ENCODE peak calls at places on chromosome 19, in ten cellular contexts. S is tibial nerve, E is IMR-90, F is brain microvascular endothelial cell, J is left ventricle myocardium inferior, A is upper lobe of right lung, U is bronchial epithelial cell, D is transverse colon, N is H9, W is cardiac muscle cell. T is an unnamed sample.

GRCh38 chr19:50238043-50238442 is 34.6 kb downstream of the MYH14 start:
- DNase-seq in S (no peak), E (no peak), F (no peak), J (peak; percentile 34), A (no peak), U (no peak), D (no peak), N (no peak), W (no peak), T (no peak)

GRCh38 chr19:1945899-1946298 is 4.9 kb downstream of the CSNK1G2 start:
- DNase-seq in S (peak; percentile 21), E (no peak), F (no peak), J (no peak), A (peak; percentile 72), U (no peak), D (peak; percentile 65), N (peak; percentile 90), W (peak; percentile 56), T (peak; percentile 97)

GRCh38 chr19:7294571-7295212 is 478 bp upstream of the INSR start:
- DNase-seq in S (peak; percentile 62), E (peak; percentile 16), F (no peak), J (peak; percentile 82), A (peak; percentile 92), U (no peak), D (peak; percentile 83), N (peak; percentile 43), W (peak; percentile 74), T (peak; percentile 79)

GRCh38 chr19:4583961-4584669 is 24.6 kb upstream of the SEMA6B start:
- DNase-seq in S (no peak), E (no peak), F (no peak), J (no peak), A (no peak), U (no peak), D (no peak), N (peak; percentile 67), W (no peak), T (peak; percentile 95)

GRCh38 chr19:10120538-10121198 is 969 bp upstream of the EIF3G start:
- DNase-seq in S (no peak), E (peak; percentile 92), F (peak; percentile 74), J (no peak), A (no peak), U (peak; percentile 92), D (no peak), N (no peak), W (no peak), T (no peak)

GRCh38 chr19:11142528-11143171 is 12.9 kb downstream of the SPC24 start:
- DNase-seq in S (peak; percentile 83), E (peak; percentile 95), F (peak; percentile 93), J (peak; percentile 92), A (peak; percentile 95), U (peak; percentile 80), D (peak; percentile 75), N (peak; percentile 92), W (peak; percentile 86), T (peak; percentile 92)

GRCh38 chr19:10256551-10256950 is 4.5 kb downstream of the MRPL4 start:
- DNase-seq in S (no peak), E (no peak), F (no peak), J (no peak), A (no peak), U (no peak), D (no peak), N (no peak), W (no peak), T (peak; percentile 19)

GRCh38 chr19:30649934-30650614 is 277.9 kb downstream of the ZNF536 start:
- DNase-seq in S (peak; percentile 40), E (peak; percentile 51), F (peak; percentile 52), J (no peak), A (no peak), U (peak; percentile 51), D (no peak), N (no peak), W (peak; percentile 59), T (peak; percentile 82)

GRCh38 chr19:18278521-18279265 is 2.7 kb downstream of the JUND start:
- DNase-seq in S (no peak), E (no peak), F (peak; percentile 25), J (no peak), A (no peak), U (no peak), D (peak; percentile 55), N (no peak), W (no peak), T (peak; percentile 47)

GRCh38 chr19:33434886-33435705 is 61.6 kb downstream of the CEBPG start:
- DNase-seq in S (no peak), E (peak; percentile 32), F (peak; percentile 8), J (peak; percentile 9), A (peak; percentile 57), U (no peak), D (no peak), N (no peak), W (no peak), T (peak; percentile 78)

GRCh38 chr19:27654266-27654990 is 1558.5 kb downstream of the UQCRFS1 start:
- DNase-seq in S (no peak), E (no peak), F (no peak), J (no peak), A (no peak), U (no peak), D (no peak), N (no peak), W (no peak), T (no peak)

GRCh38 chr19:46032597-46033025 is 8.2 kb downstream of the IGFL4 start:
- DNase-seq in S (no peak), E (no peak), F (no peak), J (no peak), A (no peak), U (no peak), D (no peak), N (no peak), W (no peak), T (no peak)

GRCh38 chr19:55304279-55304978 is 20.6 kb downstream of the BRSK1 start:
- DNase-seq in S (peak; percentile 18), E (no peak), F (no peak), J (no peak), A (no peak), U (peak; percentile 54), D (peak; percentile 39), N (peak; percentile 80), W (peak; percentile 56), T (peak; percentile 92)

GRCh38 chr19:44662686-44663085 is 8.6 kb upstream of the CEACAM19 start:
- DNase-seq in S (no peak), E (peak; percentile 31), F (no peak), J (no peak), A (no peak), U (no peak), D (no peak), N (no peak), W (no peak), T (no peak)

GRCh38 chr19:46607441-46607841 is 6.3 kb downstream of the CALM3 start:
- DNase-seq in S (no peak), E (no peak), F (no peak), J (no peak), A (peak; percentile 58), U (no peak), D (peak; percentile 6), N (no peak), W (no peak), T (peak; percentile 24)

DNA sequence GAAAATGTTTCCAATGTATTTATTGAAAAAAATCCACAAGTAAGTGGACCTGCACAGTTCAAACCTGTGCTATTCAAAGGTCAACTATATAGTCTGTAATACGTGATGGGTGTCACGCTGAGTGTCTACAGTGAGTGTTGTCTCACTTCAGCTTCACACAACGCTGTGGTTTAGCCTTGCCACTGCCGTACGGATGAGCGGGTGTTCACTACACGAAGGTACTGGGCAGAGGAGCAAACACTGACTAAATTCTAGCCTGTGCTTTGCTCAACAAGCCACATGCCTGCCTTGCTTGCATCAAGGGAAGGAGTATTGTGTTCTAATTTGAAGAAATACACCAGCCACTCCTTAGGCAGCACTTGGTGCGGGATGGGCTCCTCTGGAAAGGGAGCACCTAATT is 3.4 kb upstream of the FFAR3 start:
- DNase-seq in S (no peak), E (no peak), F (no peak), J (no peak), A (peak; percentile 19), U (no peak), D (no peak), N (no peak), W (no peak), T (peak; percentile 6)
- H3K27me3 ChIP-seq in S (no peaks in the 10 kb centered on the region), E (peaks cover 4% of the 10 kb centered on the region), F (no peaks in the 10 kb centered on the region), J (peaks cover 61% of the 10 kb centered on the region), A (no peaks in the 10 kb centered on the region), U (peaks cover 2% of the 10 kb centered on the region), D (no peaks in the 10 kb centered on the region), N (no peaks in the 10 kb centered on the region), W (no peaks in the 10 kb centered on the region), T (no peaks in the 10 kb centered on the region)

DNA sequence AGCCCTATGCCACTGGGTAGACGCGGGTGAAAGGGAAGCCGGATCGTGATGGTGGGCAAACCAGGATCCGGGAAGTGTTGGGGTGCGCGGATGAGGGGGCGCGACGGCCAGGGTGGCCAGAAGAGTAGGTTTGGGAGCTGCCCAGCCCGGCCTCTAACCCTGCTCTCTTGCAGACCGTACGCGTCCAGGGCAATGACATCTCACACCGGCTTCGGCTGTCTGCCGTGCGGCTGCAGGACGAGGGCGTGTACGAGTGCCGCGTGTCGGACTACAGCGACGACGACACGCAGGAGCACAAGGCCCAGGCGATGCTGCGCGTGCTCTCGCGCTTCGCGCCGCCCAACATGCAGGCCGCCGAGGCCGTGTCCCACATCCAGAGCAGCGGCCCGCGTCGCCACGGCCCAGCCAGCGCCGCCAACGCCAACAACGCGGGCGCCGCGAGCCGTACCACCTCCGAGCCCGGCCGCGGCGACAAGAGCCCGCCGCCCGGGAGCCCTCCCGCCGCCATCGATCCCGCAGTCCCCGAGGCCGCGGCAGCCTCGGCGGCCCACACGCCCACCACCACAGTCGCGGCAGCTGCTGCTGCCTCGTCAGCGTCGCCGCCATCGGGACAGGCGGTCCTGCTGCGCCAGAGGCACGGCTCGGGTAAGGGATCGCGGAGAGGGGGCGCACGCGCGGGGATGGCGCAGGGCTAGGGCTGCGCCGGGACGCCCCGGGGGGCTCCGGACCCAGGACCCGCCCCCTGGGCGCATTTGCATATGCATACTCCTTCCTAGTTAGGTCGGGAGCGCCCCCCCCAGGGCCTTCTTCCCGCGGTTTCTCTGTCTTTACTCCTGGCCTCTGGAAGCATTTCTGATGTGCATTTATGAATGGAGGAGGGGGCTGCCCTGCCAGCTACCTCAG is 4.1 kb downstream of the VSTM2B start:
- DNase-seq in S (no peak), E (no peak), F (no peak), J (no peak), A (peak; percentile 54), U (no peak), D (no peak), N (peak; percentile 71), W (peak; percentile 37), T (peak; percentile 95)
- H3K27me3 ChIP-seq in S (no peaks in the 10 kb centered on the region), E (peaks cover 64% of the 10 kb centered on the region), F (peaks cover 58% of the 10 kb centered on the region), J (peaks cover 99% of the 10 kb centered on the region), A (peaks cover 87% of the 10 kb centered on the region), U (peaks cover 38% of the 10 kb centered on the region), D (peaks cover 73% of the 10 kb centered on the region), N (peaks cover 50% of the 10 kb centered on the region), W (peaks cover 97% of the 10 kb centered on the region), T (peaks cover 68% of the 10 kb centered on the region)

DNA sequence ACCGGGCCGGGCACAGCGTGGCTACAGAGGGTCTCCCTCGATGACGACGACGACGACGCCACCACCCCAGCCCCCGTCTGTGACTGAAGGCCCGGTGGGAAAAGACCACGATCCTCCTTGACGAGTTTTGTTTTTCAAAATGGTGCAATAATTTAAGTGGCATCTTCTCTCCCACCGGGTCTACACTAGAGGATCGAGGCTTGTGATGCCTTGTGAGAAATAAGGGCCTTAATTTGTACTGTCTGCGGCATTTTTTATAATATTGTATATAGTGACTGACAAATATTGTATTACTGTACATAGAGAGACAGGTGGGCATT is 2.5 kb downstream of the KLF2 start:
- DNase-seq in S (no peak), E (no peak), F (no peak), J (no peak), A (peak; percentile 69), U (no peak), D (no peak), N (no peak), W (no peak), T (no peak)
- H3K27me3 ChIP-seq in S (no peaks in the 10 kb centered on the region), E (no peaks in the 10 kb centered on the region), F (no peaks in the 10 kb centered on the region), J (no peaks in the 10 kb centered on the region), A (no peaks in the 10 kb centered on the region), U (peaks cover 4% of the 10 kb centered on the region), D (no peaks in the 10 kb centered on the region), N (peaks cover 41% of the 10 kb centered on the region), W (peaks cover 46% of the 10 kb centered on the region), T (peaks cover 59% of the 10 kb centered on the region)

GRCh38 chr19:13865578-13866462 is 11.1 kb upstream of the NANOS3 start:
- DNase-seq in S (no peak), E (no peak), F (no peak), J (no peak), A (no peak), U (no peak), D (no peak), N (no peak), W (peak; percentile 39), T (peak; percentile 88)
- H3K27me3 ChIP-seq in S (no peaks in the 10 kb centered on the region), E (no peaks in the 10 kb centered on the region), F (no peaks in the 10 kb centered on the region), J (no peaks in the 10 kb centered on the region), A (no peaks in the 10 kb centered on the region), U (peaks cover 7% of the 10 kb centered on the region), D (peaks cover 8% of the 10 kb centered on the region), N (peaks cover 23% of the 10 kb centered on the region), W (peaks cover 28% of the 10 kb centered on the region), T (peaks cover 41% of the 10 kb centered on the region)

T was measured in H7.